ENCODE peak calls at places on chromosomes 6 and 20, in eight cellular contexts. Q, X, R, T, G, Z, H and I are unnamed samples.

GRCh38 chr6:40390144-40390800 is 196.9 kb downstream of the LRFN2 start:
- DNase-seq in X (no peak), Z (no peak), Q (no peak), G (no peak), T (no peak), R (no peak), H (no peak), I (no peak)

GRCh38 chr6:168834188-168834587 is 393.2 kb downstream of the SMOC2 start:
- DNase-seq in T (no peak), X (no peak), Q (no peak), R (no peak), H (no peak), Z (no peak), G (no peak), I (no peak)

GRCh38 chr6:39388526-39389371 is 66.2 kb upstream of the KCNK16 start:
- DNase-seq in T (no peak), G (no peak), X (no peak), Q (no peak), Z (no peak), R (no peak), H (no peak), I (no peak)

GRCh38 chr6:128209771-128210170 is 308.9 kb upstream of the THEMIS start:
- DNase-seq in H (no peak), R (peak; percentile 74), Q (no peak), T (no peak), G (no peak), X (no peak), Z (no peak), I (no peak)

GRCh38 chr20:23309781-23310180 is 40.8 kb upstream of the NXT1 start:
- DNase-seq in H (no peak), X (no peak), Q (no peak), Z (no peak), R (no peak), T (no peak), G (no peak), I (no peak)

GRCh38 chr20:1944345-1945099 is 49.3 kb downstream of the SIRPA start:
- DNase-seq in T (no peak), Z (no peak), Q (peak; percentile 36), R (no peak), X (no peak), G (no peak), H (no peak), I (no peak)

GRCh38 chr6:166742981-166743380 is 115.9 kb upstream of the RPS6KA2 start:
- DNase-seq in H (no peak), X (no peak), T (no peak), Q (no peak), R (no peak), Z (no peak), G (no peak), I (no peak)

GRCh38 chr6:12895721-12896120 is 179.2 kb downstream of the PHACTR1 start:
- DNase-seq in T (no peak), R (no peak), Q (no peak), G (no peak), H (no peak), Z (no peak), X (no peak), I (no peak)

GRCh38 chr6:52514514-52514913 is 62.3 kb downstream of the TRAM2 start:
- DNase-seq in T (no peak), H (peak; percentile 51), Z (no peak), Q (no peak), X (no peak), R (peak; percentile 94), G (no peak), I (no peak)

GRCh38 chr20:41862023-41862422 is 243.8 kb upstream of the CHD6 start:
- DNase-seq in T (no peak), Z (no peak), X (no peak), R (no peak), G (no peak), Q (no peak), H (no peak), I (no peak)

GRCh38 chr6:75409286-75409685 is 84.3 kb downstream of the FILIP1 start:
- DNase-seq in Q (no peak), H (no peak), X (no peak), T (no peak), Z (no peak), G (no peak), R (no peak), I (no peak)

GRCh38 chr6:163438940-163439335 is 24.4 kb downstream of the QKI start:
- DNase-seq in H (no peak), R (no peak), Q (peak; percentile 76), Z (no peak), X (peak; percentile 90), T (peak; percentile 28), G (peak; percentile 62), I (peak; percentile 22)

GRCh38 chr6:166626177-166627038 is 643 bp downstream of the RPS6KA2 start:
- DNase-seq in X (peak; percentile 32), R (no peak), Q (peak; percentile 91), T (peak; percentile 16), Z (no peak), H (no peak), G (peak; percentile 48), I (peak; percentile 63)

GRCh38 chr6:142543576-142543975 is 241.8 kb downstream of the ADGRG6 start:
- DNase-seq in R (no peak), X (no peak), Z (no peak), T (no peak), G (no peak), Q (no peak), H (no peak), I (no peak)

GRCh38 chr6:142534484-142534883 is 232.7 kb downstream of the ADGRG6 start:
- DNase-seq in R (no peak), X (no peak), G (no peak), Z (no peak), T (no peak), Q (no peak), H (no peak), I (no peak)

GRCh38 chr6:142542704-142543233 is 241.0 kb downstream of the ADGRG6 start:
- DNase-seq in G (peak; percentile 43), R (peak; percentile 16), T (no peak), H (peak; percentile 36), Q (no peak), X (no peak), Z (peak; percentile 64), I (no peak)

GRCh38 chr6:142537612-142538478 is 236.0 kb downstream of the ADGRG6 start:
- DNase-seq in Z (no peak), R (no peak), H (peak; percentile 34), T (no peak), X (peak; percentile 61), G (no peak), Q (no peak), I (no peak)
- TF ChIP-seq CTCF in Z (peak; percentile 63), R (peak; percentile 39), H (peak; percentile 86), T (no peak), X (peak; percentile 79), G (no peak), Q (no peak), I (peak; percentile 59)

DNA sequence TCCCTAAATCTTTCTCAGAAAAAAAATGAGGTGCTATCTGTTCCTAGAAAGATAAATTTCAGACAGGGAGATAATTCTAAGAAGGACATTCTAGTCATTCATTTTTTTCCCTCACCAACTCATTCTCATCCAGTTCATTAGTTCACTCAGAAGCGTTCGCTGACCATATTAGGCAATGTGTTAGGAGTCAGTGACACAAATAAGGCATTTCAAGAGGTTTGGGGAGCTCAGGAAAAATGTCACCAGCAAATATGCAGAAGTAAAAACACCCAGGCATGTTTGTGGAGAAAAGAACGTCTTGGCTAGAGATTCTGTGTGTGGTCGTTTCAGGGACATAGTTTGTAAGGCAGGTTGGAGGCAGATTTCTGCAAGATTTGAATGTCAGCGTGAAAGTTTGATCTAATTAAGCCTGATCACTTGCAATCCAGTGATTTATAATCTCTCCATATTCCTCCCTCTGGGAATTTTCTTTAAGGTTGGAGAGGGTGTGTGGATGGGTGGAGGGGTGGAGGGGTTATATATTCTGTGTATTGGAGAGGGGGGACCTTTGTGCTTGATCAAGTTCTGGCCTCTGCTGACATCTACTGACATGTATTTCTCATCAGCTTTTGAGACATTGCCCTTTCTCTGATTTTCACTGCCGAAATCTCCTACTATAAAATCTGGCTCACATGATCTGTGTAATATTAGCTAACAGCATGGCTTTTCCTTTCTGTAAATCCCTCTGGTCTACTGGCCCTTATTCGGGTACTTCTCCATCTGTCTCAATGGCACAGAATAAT is 3.6 kb downstream of the MYCT1 start:
- DNase-seq in G (no peak), Q (no peak), X (no peak), T (no peak), H (no peak), R (no peak), Z (no peak), I (no peak)
- TF ChIP-seq CTCF in G (no peak), Q (no peak), X (peak; percentile 21), T (no peak), H (no peak), R (no peak), Z (no peak), I (no peak)

GRCh38 chr6:104477569-104477968 is 382.1 kb downstream of the HACE1 start:
- DNase-seq in T (no peak), X (no peak), H (no peak), Q (no peak), Z (no peak), G (no peak), R (no peak), I (no peak)

GRCh38 chr6:104486003-104486402 is 373.7 kb downstream of the HACE1 start:
- DNase-seq in Q (no peak), Z (no peak), T (no peak), G (no peak), H (no peak), R (no peak), X (no peak), I (no peak)

GRCh38 chr6:104484626-104485025 is 375.1 kb downstream of the HACE1 start:
- DNase-seq in H (no peak), X (no peak), Q (peak; percentile 33), Z (no peak), R (no peak), G (no peak), T (no peak), I (no peak)

GRCh38 chr6:104484191-104484590 is 375.5 kb downstream of the HACE1 start:
- DNase-seq in T (no peak), Z (no peak), R (no peak), H (no peak), X (no peak), G (no peak), Q (no peak), I (no peak)

DNA sequence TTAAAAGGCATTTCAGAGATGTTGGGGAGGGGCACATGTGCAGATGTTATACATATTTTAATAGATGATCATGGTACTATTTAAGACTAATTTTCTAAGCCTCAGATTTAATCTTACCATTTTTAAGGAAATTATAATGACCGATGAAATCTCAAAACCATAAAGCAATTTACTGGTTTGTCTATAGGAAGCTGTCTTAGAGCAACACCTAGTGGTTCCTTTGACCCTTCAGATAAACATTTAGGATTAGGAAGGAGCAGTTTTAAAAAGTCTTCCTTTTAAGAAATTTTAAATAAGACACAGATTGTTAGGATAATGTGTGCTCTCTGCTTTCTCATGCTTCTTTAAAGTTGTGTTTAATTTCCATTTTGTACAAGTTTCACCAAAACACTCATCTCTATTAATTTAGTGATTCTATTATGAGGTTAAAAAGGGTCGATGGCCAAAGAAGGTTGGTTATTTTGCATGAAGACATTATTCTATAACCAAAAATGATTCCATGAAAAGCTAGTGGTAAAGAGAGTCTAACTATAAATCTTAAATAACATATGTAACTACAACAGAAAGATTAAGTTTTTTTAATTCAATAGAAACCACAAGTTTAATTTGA is 376.4 kb downstream of the HACE1 start:
- DNase-seq in Q (no peak), H (peak; percentile 15), R (no peak), Z (no peak), X (no peak), T (no peak), G (no peak), I (no peak)
- TF ChIP-seq CTCF in Q (no peak), H (peak; percentile 56), R (no peak), Z (no peak), X (peak; percentile 81), T (no peak), G (no peak), I (no peak)

GRCh38 chr6:83741089-83741488 is 32.2 kb upstream of the SNAP91 start:
- DNase-seq in R (no peak), G (no peak), X (no peak), Z (no peak), Q (no peak), T (no peak), H (no peak), I (no peak)
- TF ChIP-seq CTCF in R (no peak), G (no peak), X (no peak), Z (no peak), Q (no peak), T (no peak), H (no peak), I (no peak)